ENCODE peak calls at places on chromosomes 1 and 21, in seven cellular contexts. Q, W, K, L, I, C and P are unnamed samples.

GRCh38 chr1:202618387-202619022 is 91.7 kb downstream of the SYT2 start:
- DNase-seq in Q (peak; percentile 58), W (peak; percentile 68), K (peak; percentile 59), L (peak; percentile 81), I (no peak), C (no peak), P (no peak)

GRCh38 chr1:151326619-151327222 is 495 bp downstream of the PI4KB start:
- DNase-seq in Q (peak; percentile 29), W (peak; percentile 49), K (peak; percentile 49), L (peak; percentile 84), I (no peak), C (no peak), P (no peak)

GRCh38 chr1:114314098-114314497 is 160.4 kb upstream of the SYT6 start:
- DNase-seq in Q (peak; percentile 77), W (peak; percentile 55), K (peak; percentile 63), L (no peak), I (no peak), C (no peak), P (no peak)

GRCh38 chr1:46173361-46173856 is 1.5 kb upstream of the TSPAN1 start:
- DNase-seq in Q (peak; percentile 75), W (peak; percentile 61), K (no peak), L (peak; percentile 79), I (no peak), C (no peak), P (no peak)

GRCh38 chr1:160413716-160414115 is 13.4 kb downstream of the VANGL2 start:
- DNase-seq in Q (peak; percentile 68), W (no peak), K (no peak), L (no peak), I (no peak), C (no peak), P (no peak)

GRCh38 chr1:79005945-79006344 is 585 bp downstream of the ADGRL4 start:
- DNase-seq in Q (no peak), W (peak; percentile 31), K (peak; percentile 24), L (peak; percentile 28), I (no peak), C (no peak), P (no peak)

GRCh38 chr1:74629283-74629682 is 44.3 kb downstream of the ERICH3 start:
- DNase-seq in Q (peak; percentile 89), W (no peak), K (peak; percentile 37), L (no peak), I (peak; percentile 37), C (no peak), P (peak; percentile 21)

GRCh38 chr21:15445327-15445726 is 284.5 kb upstream of the USP25 start:
- DNase-seq in Q (no peak), W (no peak), K (no peak), L (no peak), I (peak; percentile 71), C (no peak), P (peak; percentile 36)

GRCh38 chr1:221800831-221801610 is 59.1 kb upstream of the DUSP10 start:
- DNase-seq in Q (no peak), W (no peak), K (no peak), L (no peak), I (no peak), C (no peak), P (peak; percentile 22)

GRCh38 chr1:234065794-234066447 is 161.4 kb downstream of the SLC35F3 start:
- DNase-seq in Q (peak; percentile 78), W (peak; percentile 47), K (peak; percentile 85), L (peak; percentile 59), I (peak; percentile 81), C (peak; percentile 65), P (peak; percentile 95)

GRCh38 chr1:160097196-160097910 is 1.1 kb downstream of the IGSF8 start:
- DNase-seq in Q (peak; percentile 50), W (no peak), K (no peak), L (no peak), I (no peak), C (no peak), P (no peak)

GRCh38 chr1:97017895-97018294 is 296.3 kb downstream of the PTBP2 start:
- DNase-seq in Q (peak; percentile 79), W (no peak), K (peak; percentile 38), L (peak; percentile 12), I (peak; percentile 39), C (peak; percentile 20), P (no peak)

GRCh38 chr1:180912801-180913616 is at the start of gene KIAA1614:
- DNase-seq in Q (peak; percentile 67), W (peak; percentile 39), K (peak; percentile 5), L (peak; percentile 51), I (peak; percentile 46), C (peak; percentile 47), P (peak; percentile 79)

GRCh38 chr1:62689524-62689923 is 1.3 kb upstream of the DOCK7 start:
- DNase-seq in Q (no peak), W (peak; percentile 91), K (peak; percentile 64), L (peak; percentile 90), I (no peak), C (no peak), P (no peak)

GRCh38 chr1:109822749-109823542 is 59.2 kb upstream of the EPS8L3 start:
- DNase-seq in Q (no peak), W (no peak), K (no peak), L (no peak), I (peak; percentile 11), C (no peak), P (no peak)

GRCh38 chr1:32733573-32734321 is 31.2 kb upstream of the SYNC start:
- DNase-seq in Q (peak; percentile 74), W (peak; percentile 64), K (no peak), L (peak; percentile 50), I (no peak), C (peak; percentile 55), P (no peak)

GRCh38 chr21:25881524-25882376 is 147.0 kb downstream of the GABPA start:
- DNase-seq in Q (peak; percentile 69), W (peak; percentile 61), K (peak; percentile 88), L (peak; percentile 66), I (peak; percentile 47), C (peak; percentile 45), P (peak; percentile 80)

GRCh38 chr21:24023402-24023801 is 1583.9 kb downstream of the MRPL39 start:
- DNase-seq in Q (no peak), W (peak; percentile 22), K (no peak), L (no peak), I (no peak), C (no peak), P (no peak)

GRCh38 chr1:6016191-6016865 is 24.1 kb upstream of the NPHP4 start:
- DNase-seq in Q (no peak), W (peak; percentile 71), K (no peak), L (no peak), I (no peak), C (no peak), P (no peak)

GRCh38 chr1:27137544-27138075 is 17.3 kb downstream of the SLC9A1 start:
- DNase-seq in Q (no peak), W (no peak), K (peak; percentile 88), L (peak; percentile 50), I (no peak), C (no peak), P (no peak)

DNA sequence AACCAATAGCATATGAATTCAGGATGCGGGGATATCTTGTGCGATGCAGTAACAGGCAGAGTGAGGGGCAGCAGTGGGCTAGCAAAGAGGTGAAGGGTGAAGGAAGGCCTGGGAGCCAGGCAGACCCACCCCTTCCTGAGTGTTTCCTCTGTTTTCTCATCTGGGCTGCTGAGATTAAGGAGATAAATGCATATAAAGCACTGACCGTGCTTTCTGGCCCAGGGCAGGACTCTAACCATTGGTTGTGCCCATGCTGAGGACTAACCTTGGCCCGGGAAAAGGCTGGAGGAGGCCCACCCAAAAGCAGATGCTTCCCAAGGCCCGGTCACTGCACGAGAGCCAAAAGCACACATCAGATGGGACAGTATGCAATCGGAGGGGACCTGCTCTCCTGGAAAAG is 87.6 kb downstream of the PSMG1 start:
- DNase-seq in Q (no peak), W (no peak), K (no peak), L (no peak), I (no peak), C (no peak), P (no peak)
- H3K4ac ChIP-seq in Q (no peak overlapping the region), W (peak overlapping the region; percentile 72), K (no peak overlapping the region), L (no peak overlapping the region), I (no peak overlapping the region), C (no peak overlapping the region), P (no peak overlapping the region)

GRCh38 chr1:157136133-157136532 is 2.1 kb downstream of the ETV3 start:
- DNase-seq in Q (peak; percentile 41), W (no peak), K (peak; percentile 22), L (no peak), I (no peak), C (no peak), P (no peak)
- H3K4ac ChIP-seq in Q (no peak overlapping the region), W (no peak overlapping the region), K (no peak overlapping the region), L (no peak overlapping the region), I (no peak overlapping the region), C (no peak overlapping the region), P (no peak overlapping the region)

GRCh38 chr1:152886090-152886489 is 8.0 kb downstream of the SMCP start:
- DNase-seq in Q (no peak), W (no peak), K (no peak), L (no peak), I (no peak), C (no peak), P (no peak)

GRCh38 chr1:152884966-152885624 is 7.0 kb downstream of the SMCP start:
- DNase-seq in Q (no peak), W (no peak), K (no peak), L (no peak), I (no peak), C (no peak), P (no peak)

GRCh38 chr1:152888126-152888525 is 10.0 kb downstream of the SMCP start:
- DNase-seq in Q (no peak), W (no peak), K (no peak), L (no peak), I (no peak), C (no peak), P (no peak)

GRCh38 chr1:152884506-152884905 is 6.4 kb downstream of the SMCP start:
- DNase-seq in Q (no peak), W (no peak), K (no peak), L (no peak), I (no peak), C (no peak), P (no peak)

GRCh38 chr1:152886758-152887409 is 8.8 kb downstream of the SMCP start:
- DNase-seq in Q (no peak), W (no peak), K (no peak), L (no peak), I (no peak), C (no peak), P (no peak)
- H3K4ac ChIP-seq in Q (no peak overlapping the region), W (no peak overlapping the region), K (no peak overlapping the region), L (no peak overlapping the region), I (no peak overlapping the region), C (peak overlapping the region; percentile 47), P (no peak overlapping the region)

GRCh38 chr1:61141288-61142044 is 59.1 kb downstream of the NFIA start:
- DNase-seq in Q (peak; percentile 36), W (peak; percentile 35), K (peak; percentile 70), L (peak; percentile 46), I (no peak), C (no peak), P (no peak)

GRCh38 chr1:61140056-61140549 is 57.7 kb downstream of the NFIA start:
- DNase-seq in Q (peak; percentile 34), W (no peak), K (peak; percentile 75), L (no peak), I (no peak), C (no peak), P (no peak)

GRCh38 chr1:61140778-61141177 is 58.4 kb downstream of the NFIA start:
- DNase-seq in Q (no peak), W (no peak), K (no peak), L (no peak), I (no peak), C (no peak), P (no peak)

GRCh38 chr1:61142726-61143500 is 60.6 kb downstream of the NFIA start:
- DNase-seq in Q (no peak), W (no peak), K (no peak), L (no peak), I (no peak), C (no peak), P (no peak)

GRCh38 chr1:61143821-61144220 is 61.5 kb downstream of the NFIA start:
- DNase-seq in Q (no peak), W (no peak), K (no peak), L (no peak), I (no peak), C (no peak), P (no peak)
- H3K4ac ChIP-seq in Q (no peak overlapping the region), W (no peak overlapping the region), K (no peak overlapping the region), L (no peak overlapping the region), I (no peak overlapping the region), C (no peak overlapping the region), P (no peak overlapping the region)